ENCODE peak calls at places on chromosomes 13 and 19, in ten cellular contexts. U is ELR; G is thoracic aorta; E is cardiac fibroblast; S is NCI-H226; H is stimulated activated CD4-positive, alpha-beta T cell treated with anti-CD3 and anti-CD28 coated beads, Interleukin-1b, Interleukin-23, amount 100 ng/mL, for 24 hours; B is kidney; Q is AG04449; L is activated naive CD8-positive, alpha-beta T cell treated with anti-CD3 and anti-CD28 coated beads, Interleukin-2, amount 50 U/mL, for 16 hours; W is ovary. K is an unnamed sample.

GRCh38 chr19:10217085-10217484 is 14.0 kb downstream of the S1PR2 start:
- DNase-seq in W (no peak), E (no peak), U (no peak), L (no peak), G (no peak), Q (no peak), H (no peak), B (no peak), S (no peak), K (no peak)

GRCh38 chr13:97879646-97880297 is 73.7 kb upstream of the IPO5 start:
- DNase-seq in B (no peak), H (no peak), G (no peak), L (no peak), E (peak), U (peak), W (no peak), Q (peak), S (peak), K (peak)

GRCh38 chr13:73956795-73957408 is 177.3 kb downstream of the KLF12 start:
- DNase-seq in Q (no peak), H (no peak), S (no peak), G (no peak), B (no peak), W (no peak), E (no peak), L (no peak), U (no peak), K (no peak)

GRCh38 chr19:4066176-4066606 is 508 bp downstream of the ZBTB7A start:
- DNase-seq in Q (no peak), L (no peak), U (no peak), E (no peak), S (no peak), W (peak), H (no peak), G (no peak), B (no peak), K (no peak)

GRCh38 chr13:110446570-110446880 is 115.0 kb downstream of the RAB20 start:
- DNase-seq in S (no peak), Q (no peak), G (no peak), U (no peak), E (no peak), H (no peak), L (no peak), W (no peak), B (no peak), K (no peak)

GRCh38 chr19:43476606-43477005 is 11.2 kb upstream of the LYPD3 start:
- DNase-seq in Q (peak), S (no peak), B (no peak), U (peak), E (peak), W (no peak), G (no peak), L (no peak), H (no peak), K (peak)

GRCh38 chr19:56149656-56150038 is 8.6 kb downstream of the ZNF444 start:
- DNase-seq in H (no peak), G (no peak), S (no peak), E (no peak), L (no peak), B (no peak), W (no peak), Q (no peak), U (no peak), K (no peak)

GRCh38 chr19:52170304-52170703 is 1.1 kb downstream of the ZNF836 start:
- DNase-seq in L (no peak), W (no peak), U (no peak), H (no peak), G (no peak), B (no peak), Q (no peak), E (peak), S (no peak), K (no peak)